ENCODE peak calls at places on chromosomes 16 and 17, in six cellular contexts. G, P, C, U, R and W are unnamed samples.

GRCh38 chr16:24525970-24526559 is 13.3 kb upstream of the RBBP6 start:
- DNase-seq in G (no peak), P (peak), C (no peak), U (peak), R (no peak), W (no peak)

GRCh38 chr17:12623220-12623848 is 42.4 kb upstream of the MYOCD start:
- DNase-seq in G (no peak), P (no peak), C (no peak), U (no peak), R (no peak), W (no peak)

GRCh38 chr17:8079291-8080207 is 8.0 kb downstream of the ALOX12B start:
- DNase-seq in G (peak), P (peak), C (peak), U (peak), R (no peak), W (peak)

GRCh38 chr16:21647562-21648164 is 4.7 kb downstream of the IGSF6 start:
- DNase-seq in G (no peak), P (no peak), C (no peak), U (peak), R (no peak), W (no peak)

GRCh38 chr17:76088041-76088867 is 9.3 kb downstream of the ZACN start:
- DNase-seq in G (no peak), P (no peak), C (no peak), U (no peak), R (no peak), W (peak)

GRCh38 chr16:24178496-24178895 is 77.6 kb upstream of the CACNG3 start:
- DNase-seq in G (no peak), P (no peak), C (peak), U (no peak), R (no peak), W (no peak)

GRCh38 chr17:69960755-69961154 is 114.3 kb upstream of the KCNJ16 start:
- DNase-seq in G (no peak), P (no peak), C (no peak), U (no peak), R (no peak), W (no peak)

GRCh38 chr17:62017912-62018311 is 47.2 kb downstream of the MED13 start:
- DNase-seq in G (peak), P (no peak), C (no peak), U (no peak), R (no peak), W (no peak)

GRCh38 chr17:81019563-81020442 is 15.1 kb upstream of the BAIAP2 start:
- DNase-seq in G (no peak), P (no peak), C (peak), U (no peak), R (no peak), W (no peak)

GRCh38 chr17:36602030-36602737 is 801 bp downstream of the MRM1 start:
- DNase-seq in G (peak), P (peak), C (no peak), U (no peak), R (no peak), W (no peak)
- TF ChIP-seq SMC3 in G (no peak), P (no peak), C (no peak), U (no peak), R (no peak), W (no peak)

GRCh38 chr17:78939615-78940014 is 14.4 kb upstream of the TIMP2 start:
- DNase-seq in G (peak), P (no peak), C (no peak), U (no peak), R (no peak), W (peak)

GRCh38 chr17:78937561-78937960 is 12.4 kb upstream of the TIMP2 start:
- DNase-seq in G (no peak), P (no peak), C (peak), U (no peak), R (no peak), W (no peak)

GRCh38 chr17:78944026-78944425 is 18.8 kb upstream of the TIMP2 start:
- DNase-seq in G (no peak), P (no peak), C (no peak), U (no peak), R (no peak), W (no peak)

GRCh38 chr17:78940241-78940640 is 15.1 kb upstream of the TIMP2 start:
- DNase-seq in G (no peak), P (no peak), C (no peak), U (no peak), R (no peak), W (no peak)

DNA sequence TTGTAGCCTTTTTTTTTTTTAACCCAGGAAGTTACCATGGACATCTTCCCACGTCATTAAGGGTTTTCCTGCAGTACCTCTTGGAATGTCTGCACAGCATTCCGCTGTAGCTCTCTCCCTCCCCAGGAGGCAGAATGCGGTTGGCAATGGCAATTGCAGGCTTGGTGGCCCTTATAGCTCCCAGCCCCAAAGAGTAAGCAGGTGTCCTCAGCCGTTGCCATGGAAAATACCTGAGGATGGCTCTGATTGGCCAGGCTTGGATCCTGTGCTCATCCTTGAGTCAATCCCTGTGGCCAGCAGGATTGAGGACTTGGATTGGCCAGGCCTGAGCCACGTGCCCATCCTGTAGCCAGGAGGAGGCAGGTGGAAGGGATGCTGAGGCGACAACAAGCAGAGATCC is 15.5 kb upstream of the TIMP2 start:
- DNase-seq in G (peak), P (peak), C (no peak), U (peak), R (no peak), W (no peak)
- TF ChIP-seq SMC3 in G (no peak), P (no peak), C (no peak), U (no peak), R (no peak), W (no peak)

DNA sequence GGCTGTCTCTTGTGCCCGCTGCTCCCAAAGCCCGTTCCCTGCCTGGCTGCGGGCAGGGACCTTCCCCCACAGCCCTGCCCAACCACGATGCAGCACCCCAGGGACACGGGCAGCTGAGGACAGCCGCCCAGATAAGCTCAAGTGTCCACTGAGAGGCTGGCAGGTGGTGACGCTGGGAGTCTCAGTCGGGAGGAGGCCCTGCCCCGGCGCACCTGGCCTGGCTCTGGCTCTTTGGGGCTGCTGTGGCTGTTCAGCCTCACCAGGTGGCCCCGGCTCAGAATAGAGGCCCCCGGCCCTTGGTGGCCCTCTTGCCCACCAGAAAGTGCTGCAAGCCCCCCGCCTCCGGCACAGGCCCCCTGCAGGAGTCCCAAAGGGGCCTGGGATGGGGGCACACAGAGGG is 5.5 kb downstream of the NTHL1 start:
- DNase-seq in G (no peak), P (no peak), C (no peak), U (no peak), R (no peak), W (no peak)
- TF ChIP-seq SMC3 in G (no peak), P (no peak), C (no peak), U (no peak), R (no peak), W (no peak)

GRCh38 chr16:55490301-55490700 is 11.3 kb downstream of the MMP2 start:
- DNase-seq in G (no peak), P (no peak), C (no peak), U (no peak), R (no peak), W (no peak)
- TF ChIP-seq SMC3 in G (no peak), P (no peak), C (no peak), U (no peak), R (no peak), W (no peak)

DNA sequence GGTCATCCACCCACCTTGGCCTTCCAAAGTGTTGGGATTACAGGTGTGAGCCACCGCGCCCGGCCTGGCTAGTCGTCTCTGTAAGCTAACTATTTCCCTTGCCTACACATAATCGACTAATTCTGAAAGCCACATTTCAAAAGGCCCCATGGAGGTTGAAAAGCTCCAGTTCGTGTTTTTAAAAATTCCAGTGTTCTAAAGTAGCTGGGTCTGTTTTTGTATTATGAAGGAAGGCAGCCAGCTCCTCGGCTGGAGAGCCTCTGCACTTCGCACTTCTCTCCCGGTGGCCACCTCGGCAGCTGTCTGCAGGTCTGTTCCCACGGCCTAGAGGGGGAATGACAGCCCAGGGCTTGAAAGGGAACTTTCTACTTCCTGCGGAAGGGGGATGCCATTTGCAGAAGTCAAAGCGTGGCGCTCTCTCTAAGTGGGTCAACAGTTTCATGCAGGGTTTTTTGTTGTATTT is 16.9 kb downstream of the HASPIN start:
- DNase-seq in G (no peak), P (no peak), C (no peak), U (no peak), R (no peak), W (no peak)
- TF ChIP-seq SMC3 in G (no peak), P (no peak), C (no peak), U (no peak), R (no peak), W (no peak)

GRCh38 chr17:68200689-68201424 is 47.0 kb upstream of the AMZ2 start:
- DNase-seq in G (peak), P (peak), C (peak), U (peak), R (no peak), W (peak)

GRCh38 chr17:68199837-68200688 is 47.8 kb upstream of the AMZ2 start:
- DNase-seq in G (no peak), P (no peak), C (no peak), U (no peak), R (no peak), W (peak)

GRCh38 chr17:68197091-68197996 is 50.5 kb upstream of the AMZ2 start:
- DNase-seq in G (no peak), P (no peak), C (peak), U (no peak), R (no peak), W (peak)

GRCh38 chr17:68197997-68198930 is 49.6 kb upstream of the AMZ2 start:
- DNase-seq in G (no peak), P (no peak), C (no peak), U (no peak), R (no peak), W (peak)

GRCh38 chr17:68198931-68199836 is 48.7 kb upstream of the AMZ2 start:
- DNase-seq in G (no peak), P (peak), C (no peak), U (no peak), R (no peak), W (peak)
- TF ChIP-seq SMC3 in G (no peak), P (no peak), C (no peak), U (no peak), R (no peak), W (no peak)

GRCh38 chr17:32870969-32871368 is 6.0 kb downstream of the MYO1D start:
- DNase-seq in G (no peak), P (no peak), C (no peak), U (no peak), R (no peak), W (no peak)

GRCh38 chr17:32870027-32870670 is 6.8 kb downstream of the MYO1D start:
- DNase-seq in G (no peak), P (no peak), C (no peak), U (no peak), R (no peak), W (no peak)

GRCh38 chr17:32869345-32870026 is 7.4 kb downstream of the MYO1D start:
- DNase-seq in G (no peak), P (no peak), C (no peak), U (no peak), R (no peak), W (no peak)

GRCh38 chr17:32873114-32873513 is 3.8 kb downstream of the MYO1D start:
- DNase-seq in G (no peak), P (no peak), C (no peak), U (no peak), R (no peak), W (no peak)

GRCh38 chr17:32871736-32872135 is 5.2 kb downstream of the MYO1D start:
- DNase-seq in G (no peak), P (no peak), C (no peak), U (no peak), R (no peak), W (no peak)
- TF ChIP-seq SMC3 in G (no peak), P (no peak), C (no peak), U (no peak), R (no peak), W (no peak)

GRCh38 chr17:52790359-52790955 is 631.9 kb upstream of the CA10 start:
- DNase-seq in G (no peak), P (no peak), C (no peak), U (no peak), R (no peak), W (no peak)
- TF ChIP-seq SMC3 in G (no peak), P (no peak), C (no peak), U (no peak), R (no peak), W (no peak)

DNA sequence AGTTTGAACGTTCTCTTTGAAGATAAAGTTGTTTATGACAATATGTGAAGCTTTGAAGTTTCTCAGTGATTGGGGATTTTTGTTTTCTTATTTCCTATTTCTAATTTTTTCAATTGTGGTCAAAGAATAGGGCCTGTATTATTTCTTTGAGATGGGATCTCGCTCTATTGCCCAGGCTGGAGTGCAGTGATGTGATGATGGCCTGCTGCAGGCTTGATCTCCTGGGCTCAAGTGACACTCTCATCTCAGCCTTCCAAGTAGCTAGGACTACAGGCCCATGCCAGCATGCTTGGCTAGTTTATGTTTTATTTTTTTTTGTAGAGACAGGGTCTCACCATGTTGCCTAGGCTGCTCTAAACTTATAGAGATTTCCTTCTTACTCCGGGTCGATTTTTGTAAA is 11.7 kb upstream of the ANKRD40CL start:
- DNase-seq in G (no peak), P (no peak), C (no peak), U (no peak), R (no peak), W (no peak)
- TF ChIP-seq SMC3 in G (no peak), P (no peak), C (no peak), U (no peak), R (no peak), W (no peak)